ENCODE peak calls at places on chromosomes 7 and 10, in seven cellular contexts. One of them, this sample, is unnamed. For H3K9me3 and H3K36me3, the result is how much of the 10 kb centered on the place peaks cover.

GRCh38 chr10:97010695-97011206 is 175.0 kb downstream of the SLIT1 start:
- DNase-seq in breast epithelium: no peak
- DNase-seq in aorta: no peak
- DNase-seq in hepatocyte: no peak
- DNase-seq in left lung: peak
- DNase-seq in colonic mucosa: no peak
- DNase-seq in CD8-positive, alpha-beta memory T cell: no peak
- DNase-seq in this sample: no peak

GRCh38 chr10:66639351-66639750 is 286.5 kb upstream of the LRRTM3 start:
- DNase-seq in CD8-positive, alpha-beta memory T cell: no peak
- DNase-seq in colonic mucosa: no peak
- DNase-seq in hepatocyte: no peak
- DNase-seq in aorta: no peak
- DNase-seq in breast epithelium: no peak
- DNase-seq in left lung: no peak
- DNase-seq in this sample: no peak

GRCh38 chr10:19816420-19817250 is at the start of gene PLXDC2:
- DNase-seq in CD8-positive, alpha-beta memory T cell: no peak
- DNase-seq in aorta: peak
- DNase-seq in left lung: peak
- DNase-seq in breast epithelium: peak
- DNase-seq in hepatocyte: peak
- DNase-seq in colonic mucosa: peak
- DNase-seq in this sample: peak

GRCh38 chr7:50653997-50654425 is 88.8 kb upstream of the DDC start:
- DNase-seq in left lung: no peak
- DNase-seq in colonic mucosa: peak
- DNase-seq in CD8-positive, alpha-beta memory T cell: no peak
- DNase-seq in breast epithelium: no peak
- DNase-seq in hepatocyte: peak
- DNase-seq in aorta: peak
- DNase-seq in this sample: peak

GRCh38 chr7:13903997-13904396 is 85.5 kb downstream of the ETV1 start:
- DNase-seq in left lung: no peak
- DNase-seq in aorta: no peak
- DNase-seq in breast epithelium: no peak
- DNase-seq in hepatocyte: no peak
- DNase-seq in CD8-positive, alpha-beta memory T cell: no peak
- DNase-seq in colonic mucosa: no peak
- DNase-seq in this sample: no peak

GRCh38 chr7:80136276-80137045 is 1.8 kb downstream of the GNAI1 start:
- DNase-seq in left lung: no peak
- DNase-seq in hepatocyte: peak
- DNase-seq in breast epithelium: no peak
- DNase-seq in aorta: no peak
- DNase-seq in colonic mucosa: no peak
- DNase-seq in CD8-positive, alpha-beta memory T cell: no peak
- DNase-seq in this sample: no peak

GRCh38 chr10:128125416-128125943 is 743 bp downstream of the MKI67 start:
- DNase-seq in aorta: no peak
- DNase-seq in CD8-positive, alpha-beta memory T cell: no peak
- DNase-seq in hepatocyte: peak
- DNase-seq in colonic mucosa: peak
- DNase-seq in breast epithelium: no peak
- DNase-seq in left lung: peak
- DNase-seq in this sample: no peak

GRCh38 chr7:92669616-92670153 is 79.5 kb upstream of the FAM133B start:
- DNase-seq in breast epithelium: no peak
- DNase-seq in CD8-positive, alpha-beta memory T cell: no peak
- DNase-seq in aorta: no peak
- DNase-seq in left lung: no peak
- DNase-seq in colonic mucosa: no peak
- DNase-seq in hepatocyte: no peak
- DNase-seq in this sample: no peak

GRCh38 chr10:48429309-48429708 is 122.8 kb downstream of the MAPK8 start:
- DNase-seq in aorta: no peak
- DNase-seq in breast epithelium: no peak
- DNase-seq in CD8-positive, alpha-beta memory T cell: no peak
- DNase-seq in colonic mucosa: no peak
- DNase-seq in left lung: no peak
- DNase-seq in hepatocyte: no peak
- DNase-seq in this sample: no peak

GRCh38 chr7:117756586-117756985 is 116.7 kb downstream of the CTTNBP2 start:
- DNase-seq in CD8-positive, alpha-beta memory T cell: no peak
- DNase-seq in aorta: no peak
- DNase-seq in left lung: no peak
- DNase-seq in breast epithelium: no peak
- DNase-seq in hepatocyte: no peak
- DNase-seq in colonic mucosa: no peak
- DNase-seq in this sample: no peak

GRCh38 chr7:111137296-111138195 is 46.6 kb downstream of the LRRN3 start:
- DNase-seq in colonic mucosa: no peak
- DNase-seq in CD8-positive, alpha-beta memory T cell: no peak
- DNase-seq in aorta: peak
- DNase-seq in hepatocyte: no peak
- DNase-seq in breast epithelium: no peak
- DNase-seq in left lung: no peak
- DNase-seq in this sample: no peak

GRCh38 chr10:116104210-116104932 is 168.6 kb downstream of the GFRA1 start:
- DNase-seq in left lung: no peak
- DNase-seq in breast epithelium: no peak
- DNase-seq in CD8-positive, alpha-beta memory T cell: no peak
- DNase-seq in aorta: no peak
- DNase-seq in colonic mucosa: no peak
- DNase-seq in hepatocyte: no peak
- DNase-seq in this sample: no peak

GRCh38 chr7:105638942-105639495 is 57.7 kb upstream of the EFCAB10 start:
- DNase-seq in CD8-positive, alpha-beta memory T cell: no peak
- DNase-seq in hepatocyte: peak
- DNase-seq in aorta: no peak
- DNase-seq in left lung: no peak
- DNase-seq in breast epithelium: no peak
- DNase-seq in colonic mucosa: peak
- DNase-seq in this sample: no peak

GRCh38 chr10:103238506-103239252 is 7.0 kb upstream of the RPEL1 start:
- DNase-seq in aorta: no peak
- DNase-seq in colonic mucosa: peak
- DNase-seq in hepatocyte: peak
- DNase-seq in left lung: no peak
- DNase-seq in CD8-positive, alpha-beta memory T cell: no peak
- DNase-seq in breast epithelium: peak
- DNase-seq in this sample: no peak

GRCh38 chr7:11638026-11638774 is 193.8 kb downstream of the THSD7A start:
- DNase-seq in aorta: no peak
- DNase-seq in colonic mucosa: no peak
- DNase-seq in CD8-positive, alpha-beta memory T cell: no peak
- DNase-seq in hepatocyte: no peak
- DNase-seq in left lung: no peak
- DNase-seq in breast epithelium: no peak
- DNase-seq in this sample: no peak

GRCh38 chr7:151756076-151756731 is 120.7 kb downstream of the PRKAG2 start:
- DNase-seq in colonic mucosa: no peak
- DNase-seq in hepatocyte: no peak
- DNase-seq in aorta: peak
- DNase-seq in left lung: no peak
- DNase-seq in CD8-positive, alpha-beta memory T cell: peak
- DNase-seq in breast epithelium: no peak
- DNase-seq in this sample: no peak

GRCh38 chr10:123570898-123571515 is 95.1 kb upstream of the GPR26 start:
- DNase-seq in colonic mucosa: no peak
- DNase-seq in CD8-positive, alpha-beta memory T cell: no peak
- DNase-seq in left lung: no peak
- DNase-seq in breast epithelium: no peak
- DNase-seq in aorta: no peak
- DNase-seq in hepatocyte: no peak
- DNase-seq in this sample: no peak

DNA sequence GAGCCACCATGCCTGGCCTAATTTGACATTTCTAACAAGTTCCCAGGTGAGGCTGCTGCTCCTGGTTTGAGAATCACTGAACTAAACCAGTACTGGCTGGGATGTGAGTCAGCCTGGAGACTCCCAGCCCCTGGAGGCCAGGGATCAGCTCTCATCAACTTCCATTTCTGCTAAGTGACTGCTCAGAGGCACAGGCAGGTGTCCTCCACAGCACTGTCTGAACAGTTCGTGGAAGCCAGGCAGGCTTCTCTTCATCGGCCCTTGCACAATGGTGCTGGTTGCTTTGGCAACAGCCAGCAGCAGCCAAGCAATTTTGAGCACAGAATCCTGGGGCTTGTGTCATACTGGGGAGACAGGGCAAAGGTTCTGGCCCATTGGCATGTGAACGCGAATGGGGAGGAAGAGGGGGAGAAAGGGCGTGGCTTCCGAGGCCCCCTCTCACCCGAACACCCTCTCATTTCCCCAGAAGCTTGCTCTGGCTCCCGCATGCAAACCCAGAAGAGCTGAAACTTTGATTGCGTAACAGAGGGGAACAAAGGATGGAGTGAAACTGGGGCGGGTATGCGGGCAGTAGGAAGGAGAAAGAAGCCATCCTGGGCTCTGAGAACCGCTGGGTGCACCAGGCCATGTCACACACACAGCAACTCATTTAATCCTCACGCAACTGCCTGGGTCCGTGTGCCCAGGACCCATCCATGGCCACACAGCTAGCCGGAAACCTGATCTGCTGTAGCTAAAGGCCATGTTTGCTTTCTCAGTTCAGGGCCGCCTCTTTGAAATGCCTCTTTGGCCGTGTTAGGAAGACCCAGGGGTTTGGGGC is 9.0 kb upstream of the POR start:
- DNase-seq in breast epithelium: peak
- DNase-seq in aorta: peak
- DNase-seq in left lung: peak
- DNase-seq in hepatocyte: peak
- DNase-seq in CD8-positive, alpha-beta memory T cell: no peak
- DNase-seq in colonic mucosa: peak
- DNase-seq in this sample: peak
- H3K9me3 ChIP-seq in breast epithelium: under half
- H3K9me3 ChIP-seq in aorta: under half
- H3K9me3 ChIP-seq in left lung: under half
- H3K9me3 ChIP-seq in hepatocyte: under half
- H3K9me3 ChIP-seq in CD8-positive, alpha-beta memory T cell: under half
- H3K9me3 ChIP-seq in colonic mucosa: under half
- H3K9me3 ChIP-seq in this sample: under half

GRCh38 chr10:33249137-33249536 is 85.3 kb downstream of the NRP1 start:
- DNase-seq in aorta: no peak
- DNase-seq in hepatocyte: no peak
- DNase-seq in left lung: no peak
- DNase-seq in colonic mucosa: no peak
- DNase-seq in breast epithelium: no peak
- DNase-seq in CD8-positive, alpha-beta memory T cell: no peak
- DNase-seq in this sample: no peak
- H3K27ac ChIP-seq in aorta: no peak
- H3K27ac ChIP-seq in hepatocyte: no peak
- H3K27ac ChIP-seq in left lung: peak
- H3K27ac ChIP-seq in colonic mucosa: peak
- H3K27ac ChIP-seq in breast epithelium: no peak
- H3K27ac ChIP-seq in CD8-positive, alpha-beta memory T cell: no peak
- H3K27ac ChIP-seq in this sample: peak

GRCh38 chr7:26201261-26202018 is at the start of gene CBX3:
- DNase-seq in hepatocyte: peak
- DNase-seq in left lung: peak
- DNase-seq in CD8-positive, alpha-beta memory T cell: peak
- DNase-seq in colonic mucosa: peak
- DNase-seq in aorta: peak
- DNase-seq in breast epithelium: peak
- DNase-seq in this sample: peak

GRCh38 chr7:26200444-26201260 is at the start of gene HNRNPA2B1:
- DNase-seq in colonic mucosa: peak
- DNase-seq in CD8-positive, alpha-beta memory T cell: peak
- DNase-seq in left lung: peak
- DNase-seq in hepatocyte: peak
- DNase-seq in aorta: peak
- DNase-seq in breast epithelium: peak
- DNase-seq in this sample: peak

GRCh38 chr7:26198781-26199169 is 1.8 kb downstream of the HNRNPA2B1 start:
- DNase-seq in colonic mucosa: no peak
- DNase-seq in CD8-positive, alpha-beta memory T cell: no peak
- DNase-seq in breast epithelium: no peak
- DNase-seq in left lung: no peak
- DNase-seq in hepatocyte: no peak
- DNase-seq in aorta: no peak
- DNase-seq in this sample: no peak

GRCh38 chr7:26199301-26200112 is 1.0 kb downstream of the HNRNPA2B1 start:
- DNase-seq in breast epithelium: peak
- DNase-seq in colonic mucosa: peak
- DNase-seq in CD8-positive, alpha-beta memory T cell: peak
- DNase-seq in hepatocyte: peak
- DNase-seq in aorta: peak
- DNase-seq in left lung: peak
- DNase-seq in this sample: peak

DNA sequence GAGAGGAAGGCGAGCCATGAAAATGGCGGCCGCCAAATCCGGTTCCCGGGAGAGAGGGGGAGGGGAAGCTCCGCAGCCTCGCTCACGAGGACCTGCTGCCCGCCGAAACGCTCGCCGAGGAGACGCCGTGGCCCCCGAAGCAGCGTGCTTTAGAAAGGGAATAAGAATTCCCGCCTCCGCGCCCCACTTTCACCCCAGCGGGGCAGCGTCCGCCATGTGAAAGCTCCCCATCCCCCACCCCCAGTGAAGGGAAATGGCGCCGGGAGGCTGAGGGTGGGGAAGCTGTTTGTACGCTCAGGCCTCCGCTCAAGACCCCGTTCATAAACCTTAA is 468 bp downstream of the HNRNPA2B1 start:
- DNase-seq in CD8-positive, alpha-beta memory T cell: peak
- DNase-seq in left lung: peak
- DNase-seq in breast epithelium: peak
- DNase-seq in aorta: peak
- DNase-seq in colonic mucosa: peak
- DNase-seq in hepatocyte: peak
- DNase-seq in this sample: peak
- H3K36me3 ChIP-seq in CD8-positive, alpha-beta memory T cell: under half
- H3K36me3 ChIP-seq in left lung: under half
- H3K36me3 ChIP-seq in breast epithelium: under half
- H3K36me3 ChIP-seq in aorta: under half
- H3K36me3 ChIP-seq in colonic mucosa: under half
- H3K36me3 ChIP-seq in hepatocyte: under half
- H3K36me3 ChIP-seq in this sample: under half

GRCh38 chr10:130721971-130722370 is 585.8 kb downstream of the GLRX3 start:
- DNase-seq in hepatocyte: no peak
- DNase-seq in left lung: no peak
- DNase-seq in CD8-positive, alpha-beta memory T cell: no peak
- DNase-seq in aorta: peak
- DNase-seq in breast epithelium: no peak
- DNase-seq in colonic mucosa: no peak
- DNase-seq in this sample: no peak

GRCh38 chr10:130726996-130727725 is 584.4 kb downstream of the TCERG1L start:
- DNase-seq in CD8-positive, alpha-beta memory T cell: no peak
- DNase-seq in hepatocyte: no peak
- DNase-seq in aorta: no peak
- DNase-seq in colonic mucosa: no peak
- DNase-seq in left lung: no peak
- DNase-seq in breast epithelium: no peak
- DNase-seq in this sample: no peak

GRCh38 chr10:130720235-130720634 is 584.0 kb downstream of the GLRX3 start:
- DNase-seq in aorta: peak
- DNase-seq in colonic mucosa: no peak
- DNase-seq in CD8-positive, alpha-beta memory T cell: no peak
- DNase-seq in breast epithelium: no peak
- DNase-seq in hepatocyte: no peak
- DNase-seq in left lung: no peak
- DNase-seq in this sample: no peak

GRCh38 chr10:130725474-130725970 is 586.0 kb downstream of the TCERG1L start:
- DNase-seq in hepatocyte: no peak
- DNase-seq in CD8-positive, alpha-beta memory T cell: no peak
- DNase-seq in colonic mucosa: no peak
- DNase-seq in aorta: peak
- DNase-seq in left lung: no peak
- DNase-seq in breast epithelium: no peak
- DNase-seq in this sample: no peak

GRCh38 chr10:130723704-130724103 is 587.5 kb downstream of the GLRX3 start:
- DNase-seq in left lung: no peak
- DNase-seq in hepatocyte: no peak
- DNase-seq in breast epithelium: no peak
- DNase-seq in aorta: peak
- DNase-seq in CD8-positive, alpha-beta memory T cell: no peak
- DNase-seq in colonic mucosa: no peak
- DNase-seq in this sample: no peak
- H3K9me3 ChIP-seq in left lung: under half
- H3K9me3 ChIP-seq in hepatocyte: under half
- H3K9me3 ChIP-seq in breast epithelium: under half
- H3K9me3 ChIP-seq in aorta: under half
- H3K9me3 ChIP-seq in CD8-positive, alpha-beta memory T cell: under half
- H3K9me3 ChIP-seq in colonic mucosa: under half
- H3K9me3 ChIP-seq in this sample: under half

This sample was measured in heart left ventricle.